ENCODE peak calls at places on chromosomes 5 and 9, in seven cellular contexts. D is IMR-90, J is K562, Y is HepG2, W is GM12878, Z is SK-N-SH, A is H1. I is an unnamed sample.

GRCh38 chr9:130936285-130937117 is 2.5 kb downstream of the FIBCD1 start:
- DNase-seq in Z (no peak), D (peak; percentile 75), J (peak; percentile 64), W (no peak), Y (peak; percentile 28), A (peak; percentile 76), I (peak; percentile 83)

GRCh38 chr9:107707419-107707837 is 217.9 kb upstream of the KLF4 start:
- DNase-seq in A (no peak), W (no peak), Y (no peak), D (peak; percentile 97), J (no peak), Z (no peak), I (peak; percentile 17)

GRCh38 chr5:67301285-67301904 is 104.8 kb upstream of the CD180 start:
- DNase-seq in A (no peak), Y (no peak), D (peak; percentile 82), J (no peak), W (no peak), Z (no peak), I (no peak)

GRCh38 chr5:177419045-177419444 is 7.4 kb upstream of the GRK6 start:
- DNase-seq in W (no peak), Y (no peak), Z (no peak), A (no peak), D (peak; percentile 81), J (no peak), I (no peak)

GRCh38 chr5:76522103-76522942 is 100.9 kb downstream of the F2RL2 start:
- DNase-seq in J (no peak), W (no peak), D (no peak), A (no peak), Z (no peak), Y (peak; percentile 86), I (no peak)

GRCh38 chr9:136199391-136200288 is 5.3 kb downstream of the LHX3 start:
- DNase-seq in Z (no peak), J (no peak), Y (no peak), A (no peak), W (no peak), D (no peak), I (no peak)

GRCh38 chr5:73764586-73764985 is 138.6 kb downstream of the ARHGEF28 start:
- DNase-seq in Y (peak; percentile 78), W (no peak), A (no peak), J (no peak), D (peak; percentile 82), Z (no peak), I (peak; percentile 95)

GRCh38 chr5:35332551-35332950 is 102.3 kb upstream of the PRLR start:
- DNase-seq in W (no peak), A (no peak), D (no peak), Z (no peak), J (no peak), Y (no peak), I (no peak)

GRCh38 chr9:137304383-137305059 is 2.5 kb upstream of the NRARP start:
- DNase-seq in J (no peak), W (no peak), A (no peak), Z (peak; percentile 51), Y (no peak), D (no peak), I (no peak)

GRCh38 chr9:73135394-73135793 is 16.3 kb upstream of the ANXA1 start:
- DNase-seq in Y (no peak), J (no peak), W (no peak), Z (no peak), A (no peak), D (no peak), I (no peak)

GRCh38 chr5:68288756-68289134 is 73.2 kb downstream of the PIK3R1 start:
- DNase-seq in W (no peak), Y (no peak), J (no peak), D (no peak), A (peak; percentile 54), Z (peak; percentile 58), I (no peak)

GRCh38 chr5:38534122-38534408 is 22.4 kb downstream of the LIFR start:
- DNase-seq in W (no peak), Z (no peak), Y (no peak), J (no peak), D (no peak), A (no peak), I (no peak)
- TF ChIP-seq RFX5 in W (no peak), Z (no peak), Y (no peak), J (no peak), D (no peak), A (no peak), I (no peak)

GRCh38 chr5:14153932-14154646 is 10.9 kb downstream of the TRIO start:
- DNase-seq in Y (no peak), W (no peak), D (peak; percentile 83), A (no peak), J (no peak), Z (no peak), I (no peak)
- TF ChIP-seq RFX5 in Y (no peak), W (no peak), D (no peak), A (no peak), J (no peak), Z (no peak), I (no peak)

DNA sequence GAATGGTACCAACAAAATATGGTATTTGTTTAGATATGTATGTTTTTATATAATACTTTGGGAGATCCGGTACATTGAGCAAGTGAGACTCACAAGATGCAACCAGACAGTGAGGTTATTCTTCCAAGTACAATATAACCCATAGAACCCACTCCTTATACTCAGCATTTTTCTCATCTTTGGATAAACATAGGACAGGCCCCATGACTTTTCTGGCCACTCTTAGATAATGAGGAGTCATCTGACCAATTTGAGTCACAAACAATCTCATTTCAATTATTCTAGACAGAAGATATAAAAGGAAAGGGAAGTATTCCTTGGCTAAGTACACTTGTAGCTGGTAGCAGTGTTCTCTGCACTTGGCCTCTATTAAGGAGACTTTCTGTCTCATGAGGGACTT is 150.2 kb downstream of the SGCD start:
- DNase-seq in W (no peak), D (peak; percentile 32), Z (no peak), A (no peak), J (no peak), Y (no peak), I (no peak)
- TF ChIP-seq RFX5 in W (no peak), D (no peak), Z (no peak), A (no peak), J (no peak), Y (no peak), I (no peak)

GRCh38 chr9:111961575-111961974 is 65.0 kb downstream of the UGCG start:
- DNase-seq in Y (no peak), J (no peak), Z (no peak), D (peak; percentile 86), A (no peak), W (no peak), I (no peak)
- TF ChIP-seq RFX5 in Y (no peak), J (no peak), Z (no peak), D (no peak), A (no peak), W (no peak), I (no peak)

I was measured in A549.